ENCODE peak calls at places on chromosomes 11 and 22, in eight cellular contexts. K is pancreas, F is AG10803, M is HL-60, D is astrocyte of the spinal cord, S is fibroblast of pulmonary artery, O is tibial artery, Y is AG04450. X is an unnamed sample.

GRCh38 chr11:125990244-125990643 is 44.4 kb downstream of the VSIG10L2 start:
- DNase-seq in K (no peak), F (peak), M (no peak), D (peak), S (peak), O (peak), Y (no peak), X (no peak)

GRCh38 chr11:62546937-62547625 is 475 bp upstream of the AHNAK start:
- DNase-seq in K (no peak), F (no peak), M (no peak), D (peak), S (peak), O (no peak), Y (no peak), X (peak)

GRCh38 chr22:42368379-42369249 is 63.6 kb downstream of the NFAM1 start:
- DNase-seq in K (no peak), F (no peak), M (peak), D (no peak), S (no peak), O (no peak), Y (no peak), X (peak)

GRCh38 chr11:117189191-117189940 is 9.8 kb upstream of the TAGLN start:
- DNase-seq in K (no peak), F (no peak), M (peak), D (no peak), S (no peak), O (peak), Y (no peak), X (no peak)

GRCh38 chr11:35553831-35554230 is 28.4 kb upstream of the PAMR1 start:
- DNase-seq in K (no peak), F (peak), M (no peak), D (peak), S (peak), O (no peak), Y (peak), X (no peak)

GRCh38 chr11:43585877-43586608 is 94.5 kb upstream of the HSD17B12 start:
- DNase-seq in K (no peak), F (no peak), M (no peak), D (no peak), S (no peak), O (no peak), Y (no peak), X (no peak)

GRCh38 chr22:23399367-23400285 is 180.5 kb downstream of the IGLL1 start:
- DNase-seq in K (peak), F (no peak), M (no peak), D (no peak), S (no peak), O (no peak), Y (no peak), X (no peak)

GRCh38 chr22:42261266-42261665 is 9.2 kb downstream of the TCF20 start:
- DNase-seq in K (no peak), F (peak), M (no peak), D (peak), S (peak), O (no peak), Y (peak), X (no peak)

GRCh38 chr22:37990302-37990701 is 5.9 kb upstream of the SOX10 start:
- DNase-seq in K (no peak), F (no peak), M (no peak), D (no peak), S (no peak), O (no peak), Y (no peak), X (no peak)

GRCh38 chr11:121727942-121728341 is 275.2 kb upstream of the SORL1-AS1 start:
- DNase-seq in K (no peak), F (no peak), M (no peak), D (no peak), S (no peak), O (no peak), Y (no peak), X (no peak)

GRCh38 chr11:353315-353857 is 15.9 kb upstream of the B4GALNT4 start:
- DNase-seq in K (peak), F (peak), M (no peak), D (peak), S (peak), O (peak), Y (peak), X (no peak)

GRCh38 chr11:129392995-129393394 is 17.3 kb downstream of the BARX2 start:
- DNase-seq in K (no peak), F (no peak), M (no peak), D (no peak), S (no peak), O (no peak), Y (no peak), X (no peak)

GRCh38 chr11:118497831-118498230 is 29.4 kb upstream of the TTC36 start:
- DNase-seq in K (no peak), F (peak), M (no peak), D (peak), S (peak), O (no peak), Y (no peak), X (no peak)

GRCh38 chr11:11163256-11163655 is 189.8 kb downstream of the CSNK2A3 start:
- DNase-seq in K (no peak), F (no peak), M (no peak), D (no peak), S (peak), O (no peak), Y (no peak), X (no peak)

DNA sequence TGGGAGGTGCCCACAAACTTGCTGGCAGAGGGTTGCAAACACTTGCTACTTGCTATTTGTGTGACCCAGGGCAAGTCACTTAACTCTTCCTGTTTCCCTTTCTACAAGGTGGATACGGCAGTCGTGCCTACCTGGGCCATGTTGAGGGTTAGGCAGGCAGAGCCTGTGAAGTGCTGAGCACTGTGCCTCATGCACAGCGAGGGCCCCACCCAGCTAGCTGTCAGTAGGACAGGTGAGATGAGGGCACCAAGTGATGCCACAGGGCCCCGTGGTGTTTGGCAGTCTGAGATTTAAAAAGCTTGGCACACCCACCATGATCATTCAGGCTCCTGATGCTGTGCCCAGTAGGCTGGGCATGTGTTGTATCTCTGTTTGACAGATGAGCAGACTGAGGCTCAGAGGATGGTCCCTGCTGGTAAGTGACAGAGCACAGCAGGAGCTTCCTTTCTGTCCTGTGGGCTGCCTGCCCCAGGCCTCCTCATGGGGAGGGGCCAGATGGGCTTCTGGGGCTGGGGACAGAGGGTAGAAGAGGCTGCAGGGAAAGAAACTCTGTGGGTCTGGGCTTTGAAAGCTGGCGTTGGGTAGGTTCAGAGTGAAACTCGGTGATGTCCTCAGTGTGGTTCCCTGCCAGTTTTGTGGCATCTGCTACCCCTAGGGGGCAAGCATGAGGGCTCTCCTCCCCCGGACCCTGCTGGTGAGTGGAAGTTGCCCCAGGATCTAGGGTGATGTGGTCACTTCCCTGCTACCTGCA is 59.3 kb downstream of the TSPAN18 start:
- DNase-seq in K (no peak), F (no peak), M (no peak), D (no peak), S (no peak), O (no peak), Y (no peak), X (no peak)
- TF ChIP-seq CTCF in K (no peak), F (peak), M (peak), D (no peak), S (peak), O (no peak), Y (peak), X (no peak)

GRCh38 chr22:49887716-49888115 is 30.5 kb downstream of the ALG12 start:
- DNase-seq in K (no peak), F (no peak), M (no peak), D (no peak), S (no peak), O (no peak), Y (no peak), X (no peak)
- TF ChIP-seq CTCF in K (no peak), F (no peak), M (no peak), D (no peak), S (no peak), O (no peak), Y (no peak), X (no peak)

DNA sequence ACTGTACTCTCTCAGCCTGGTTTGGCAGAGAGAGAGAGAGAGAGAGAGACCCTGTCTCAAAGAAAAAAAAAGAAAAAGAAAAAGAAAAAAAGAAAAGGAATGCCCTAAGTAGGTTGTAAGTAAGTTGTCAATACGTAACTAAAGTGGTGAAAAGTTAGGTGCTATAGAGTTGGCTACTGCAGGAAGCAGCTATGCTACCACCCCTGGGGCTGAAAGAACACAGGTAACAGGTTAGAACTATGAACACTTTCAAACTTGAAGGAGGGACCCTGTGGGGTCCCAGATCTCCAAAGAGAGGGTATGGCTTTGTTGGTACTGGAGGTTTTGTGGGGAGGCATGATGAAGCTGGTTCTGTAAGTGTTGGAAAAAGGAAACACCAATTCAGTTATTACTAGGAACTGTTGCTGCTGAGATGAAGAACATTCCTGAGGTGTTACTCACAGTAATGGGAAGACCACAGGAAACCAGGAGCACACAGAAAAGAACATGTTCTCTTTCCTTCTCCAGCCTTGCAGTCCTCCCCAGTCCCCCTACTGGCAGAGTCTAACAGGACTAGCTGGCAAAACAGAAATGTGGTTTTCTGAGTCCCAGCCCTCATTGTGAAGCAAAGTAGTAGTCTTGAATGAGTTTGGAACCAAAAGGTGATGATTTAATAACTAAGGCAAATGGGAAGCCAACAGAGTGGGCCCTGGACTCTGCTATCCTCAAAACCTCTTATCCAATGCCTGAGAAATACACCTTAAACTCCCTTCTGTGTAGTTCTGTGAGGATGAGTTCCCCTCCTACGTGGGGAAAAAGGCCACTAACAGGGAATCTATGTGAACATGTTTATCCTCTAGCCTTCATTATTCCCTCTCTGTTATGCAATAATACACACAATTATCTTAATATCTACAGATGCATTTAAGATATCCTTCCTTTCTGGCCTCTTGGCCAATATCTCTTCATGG is 427.0 kb upstream of the DDI1 start:
- DNase-seq in K (no peak), F (peak), M (no peak), D (peak), S (peak), O (no peak), Y (peak), X (no peak)
- TF ChIP-seq CTCF in K (no peak), F (peak), M (no peak), D (peak), S (peak), O (peak), Y (peak), X (peak)

GRCh38 chr11:96338910-96339703 is 3.9 kb downstream of the MAML2 start:
- DNase-seq in K (no peak), F (peak), M (peak), D (peak), S (peak), O (peak), Y (no peak), X (no peak)
- TF ChIP-seq CTCF in K (no peak), F (no peak), M (no peak), D (no peak), S (no peak), O (no peak), Y (no peak), X (no peak)

DNA sequence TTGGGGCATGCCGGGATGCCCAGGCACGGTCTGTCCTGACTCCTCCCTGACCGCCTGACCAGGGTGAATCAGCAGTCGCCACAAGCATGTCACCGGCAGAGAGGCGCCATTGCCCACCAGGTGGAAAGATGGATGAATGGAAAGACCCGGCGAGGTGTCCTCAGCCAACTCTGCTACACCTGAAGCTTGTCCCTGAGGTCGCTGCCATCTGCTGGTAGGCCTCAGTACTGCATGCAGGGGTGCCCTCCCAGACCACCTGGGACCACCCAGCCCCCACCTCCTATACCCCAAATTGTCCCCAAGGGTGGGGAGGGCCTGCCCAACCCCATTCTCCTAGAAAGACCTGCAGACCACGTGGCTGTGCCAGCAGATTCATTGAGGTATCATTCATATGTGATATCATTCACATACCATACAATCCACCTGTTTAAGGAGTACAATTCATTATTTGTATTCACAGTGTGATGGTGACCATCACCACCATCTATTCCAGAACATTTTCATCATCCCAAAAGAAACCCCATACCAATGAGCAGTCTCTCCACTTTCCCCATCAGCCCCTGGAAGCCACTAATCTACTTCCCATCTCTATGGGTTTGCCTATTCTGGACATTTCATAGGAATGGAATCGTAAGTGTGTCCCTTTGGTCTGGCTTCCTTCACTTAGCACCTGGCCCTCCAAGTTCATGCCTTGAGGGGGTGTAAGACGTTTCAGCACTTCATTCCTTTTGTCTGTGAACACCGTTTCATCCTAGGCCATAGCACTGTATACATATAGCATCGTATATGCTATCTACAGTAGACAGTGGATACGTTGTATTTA is 17.5 kb downstream of the FGF3 start:
- DNase-seq in K (peak), F (no peak), M (no peak), D (no peak), S (peak), O (no peak), Y (no peak), X (peak)
- TF ChIP-seq CTCF in K (peak), F (peak), M (peak), D (peak), S (peak), O (peak), Y (peak), X (peak)

GRCh38 chr11:124934862-124935547 is 842 bp downstream of the HEPACAM start:
- DNase-seq in K (no peak), F (peak), M (no peak), D (peak), S (peak), O (no peak), Y (peak), X (no peak)
- TF ChIP-seq CTCF in K (no peak), F (peak), M (no peak), D (peak), S (no peak), O (no peak), Y (peak), X (no peak)

DNA sequence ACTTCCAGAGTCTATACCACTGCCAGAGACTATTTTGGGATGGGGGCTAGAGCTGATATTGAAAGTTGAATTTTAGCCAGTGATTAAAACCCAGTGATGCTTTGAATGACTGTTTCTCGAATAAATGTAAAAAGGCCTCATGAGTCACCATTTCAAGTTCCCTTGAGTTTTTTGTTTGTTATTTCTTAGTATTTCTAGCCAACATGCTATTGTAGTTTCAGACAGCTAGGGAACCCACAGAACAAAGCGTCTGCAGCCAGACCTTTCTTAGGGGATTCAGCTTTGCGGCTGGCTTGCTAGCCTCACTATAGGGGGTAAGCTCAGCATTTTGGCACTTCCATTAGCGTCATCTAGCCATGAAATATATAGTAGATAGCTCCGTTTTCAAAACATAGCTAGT is 66.5 kb downstream of the DBX1 start:
- DNase-seq in K (no peak), F (no peak), M (no peak), D (peak), S (peak), O (no peak), Y (no peak), X (no peak)
- TF ChIP-seq CTCF in K (no peak), F (no peak), M (no peak), D (no peak), S (no peak), O (no peak), Y (peak), X (no peak)